ENCODE peak calls at places on chromosomes 16 and 17, in seven cellular contexts. B, T, O, A, Y, I and L are unnamed samples. For H3K36me3, the result is how much of the 10 kb centered on the place peaks cover.

GRCh38 chr16:9318764-9319163 is 227.3 kb downstream of the HAPSTR1 start:
- DNase-seq in B (no peak), T (no peak), O (no peak), A (no peak), Y (no peak), I (no peak), L (no peak)

GRCh38 chr17:42285346-42286050 is 2.8 kb upstream of the STAT5A start:
- DNase-seq in B (no peak), T (no peak), O (no peak), A (no peak), Y (no peak), I (no peak), L (no peak)

GRCh38 chr16:733382-734207 is 6.7 kb downstream of the HAGHL start:
- DNase-seq in B (no peak), T (no peak), O (no peak), A (no peak), Y (no peak), I (peak), L (no peak)

GRCh38 chr17:46772879-46773620 is 45.4 kb downstream of the WNT3 start:
- DNase-seq in B (no peak), T (peak), O (no peak), A (no peak), Y (no peak), I (peak), L (no peak)

GRCh38 chr16:4501071-4501478 is 24.9 kb downstream of the HMOX2 start:
- DNase-seq in B (no peak), T (no peak), O (no peak), A (peak), Y (no peak), I (no peak), L (no peak)

GRCh38 chr16:49755291-49755611 is 100.7 kb downstream of the ZNF423 start:
- DNase-seq in B (no peak), T (no peak), O (peak), A (peak), Y (peak), I (peak), L (no peak)

GRCh38 chr17:28953444-28954118 is 2.3 kb upstream of the PHF12 start:
- DNase-seq in B (peak), T (peak), O (no peak), A (peak), Y (peak), I (peak), L (no peak)

GRCh38 chr17:29590979-29591736 is 1.7 kb upstream of the GIT1 start:
- DNase-seq in B (no peak), T (no peak), O (no peak), A (peak), Y (no peak), I (peak), L (no peak)

GRCh38 chr16:47156816-47157215 is 13.1 kb upstream of the NETO2 start:
- DNase-seq in B (no peak), T (no peak), O (no peak), A (no peak), Y (no peak), I (no peak), L (no peak)

GRCh38 chr16:79612207-79612606 is 11.7 kb upstream of the MAF start:
- DNase-seq in B (no peak), T (no peak), O (no peak), A (no peak), Y (no peak), I (no peak), L (no peak)

GRCh38 chr17:77822302-77823030 is 136.0 kb upstream of the TNRC6C start:
- DNase-seq in B (no peak), T (no peak), O (no peak), A (no peak), Y (no peak), I (no peak), L (no peak)

GRCh38 chr16:84618428-84619102 is 687 bp upstream of the COTL1 start:
- DNase-seq in B (peak), T (no peak), O (peak), A (peak), Y (no peak), I (peak), L (no peak)

GRCh38 chr17:4492762-4493561 is 5.7 kb upstream of the SPNS2 start:
- DNase-seq in B (peak), T (peak), O (peak), A (peak), Y (peak), I (no peak), L (no peak)

GRCh38 chr17:73551144-73551543 is 93.1 kb downstream of the SDK2 start:
- DNase-seq in B (no peak), T (no peak), O (no peak), A (no peak), Y (no peak), I (no peak), L (no peak)

GRCh38 chr17:73551756-73552155 is 92.5 kb downstream of the SDK2 start:
- DNase-seq in B (no peak), T (no peak), O (no peak), A (no peak), Y (no peak), I (no peak), L (no peak)

GRCh38 chr17:73553311-73553710 is 90.9 kb downstream of the SDK2 start:
- DNase-seq in B (no peak), T (no peak), O (no peak), A (no peak), Y (no peak), I (no peak), L (no peak)

GRCh38 chr17:73550561-73550960 is 93.7 kb downstream of the SDK2 start:
- DNase-seq in B (no peak), T (no peak), O (no peak), A (no peak), Y (no peak), I (no peak), L (no peak)

GRCh38 chr17:73552300-73553088 is 91.8 kb downstream of the SDK2 start:
- DNase-seq in B (no peak), T (no peak), O (no peak), A (no peak), Y (no peak), I (no peak), L (no peak)
- H3K4me3 ChIP-seq in B (no peak), T (no peak), O (no peak), A (no peak), Y (peak), I (no peak), L (no peak)

GRCh38 chr16:77993586-77993985 is 28.8 kb upstream of the CLEC3A start:
- DNase-seq in B (no peak), T (no peak), O (no peak), A (peak), Y (no peak), I (no peak), L (no peak)

GRCh38 chr16:77991701-77992100 is 30.6 kb upstream of the CLEC3A start:
- DNase-seq in B (no peak), T (no peak), O (no peak), A (no peak), Y (no peak), I (no peak), L (no peak)

GRCh38 chr16:77995843-77996455 is 26.4 kb upstream of the CLEC3A start:
- DNase-seq in B (no peak), T (no peak), O (no peak), A (no peak), Y (no peak), I (no peak), L (no peak)

GRCh38 chr16:77998350-77999023 is 23.9 kb upstream of the CLEC3A start:
- DNase-seq in B (no peak), T (no peak), O (no peak), A (no peak), Y (no peak), I (no peak), L (no peak)

DNA sequence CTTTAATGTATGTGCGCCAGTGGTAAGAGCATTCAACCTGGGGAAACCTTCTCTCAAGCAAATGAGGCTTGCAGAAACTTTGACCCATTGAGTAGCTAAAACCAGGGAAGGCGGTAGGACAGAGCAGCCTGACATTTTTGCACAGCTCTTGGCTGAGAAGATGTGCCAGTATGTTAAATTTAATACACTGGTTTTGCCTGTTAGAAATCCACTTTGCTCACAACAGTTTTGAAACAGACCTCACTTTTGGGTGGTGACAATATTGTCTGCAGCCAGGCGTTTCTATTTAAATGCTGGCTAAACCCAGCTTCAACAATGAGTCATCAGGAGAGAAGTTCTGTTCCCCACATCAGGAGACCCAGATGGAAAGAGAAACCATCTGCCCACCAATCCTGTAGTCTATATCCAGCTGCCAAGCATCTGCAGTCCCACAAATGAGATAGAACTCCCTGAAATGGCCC is 29.2 kb upstream of the CLEC3A start:
- DNase-seq in B (no peak), T (no peak), O (no peak), A (peak), Y (no peak), I (no peak), L (no peak)
- H3K9ac ChIP-seq in B (no peak), T (no peak), O (no peak), A (no peak), Y (no peak), I (no peak), L (no peak)

GRCh38 chr16:67869653-67870052 is 3.2 kb upstream of the EDC4 start:
- DNase-seq in B (no peak), T (no peak), O (no peak), A (no peak), Y (no peak), I (no peak), L (no peak)
- H3K36me3 ChIP-seq in B (under half), T (half or more), O (half or more), A (under half), Y (under half), I (half or more), L (under half)

GRCh38 chr17:81691608-81692007 is 7.8 kb downstream of the HGS start:
- DNase-seq in B (no peak), T (no peak), O (no peak), A (no peak), Y (no peak), I (no peak), L (no peak)
- H3K4me3 ChIP-seq in B (no peak), T (no peak), O (no peak), A (no peak), Y (no peak), I (no peak), L (no peak)

GRCh38 chr16:74268372-74268782 is 28.2 kb upstream of the PSMD7 start:
- DNase-seq in B (no peak), T (no peak), O (no peak), A (no peak), Y (no peak), I (no peak), L (no peak)

GRCh38 chr16:74261068-74261467 is 35.5 kb upstream of the PSMD7 start:
- DNase-seq in B (no peak), T (no peak), O (no peak), A (no peak), Y (no peak), I (no peak), L (no peak)

DNA sequence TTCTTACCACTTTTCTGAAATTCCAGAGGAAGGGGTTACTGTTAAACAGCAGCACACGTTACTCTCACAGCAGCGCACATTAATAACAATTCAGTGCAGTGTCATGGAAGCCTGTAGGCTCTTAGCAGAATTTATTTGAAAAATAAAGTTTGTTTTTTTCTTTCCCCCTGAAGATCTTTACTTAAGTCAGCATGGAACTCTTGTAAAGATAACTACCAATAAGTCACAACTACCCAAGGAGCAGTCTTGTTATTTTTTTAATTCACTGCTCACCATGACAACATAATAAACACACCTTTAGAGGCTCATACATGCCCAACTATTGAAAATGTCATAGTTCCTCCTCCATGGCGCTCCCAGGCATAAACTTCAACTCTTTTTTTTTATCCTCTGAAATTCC is 31.8 kb upstream of the PSMD7 start:
- DNase-seq in B (no peak), T (no peak), O (no peak), A (no peak), Y (no peak), I (no peak), L (no peak)
- H3K9ac ChIP-seq in B (no peak), T (no peak), O (no peak), A (no peak), Y (no peak), I (no peak), L (no peak)